ENCODE peak calls at places on chromosomes 11 and 22, in six cellular contexts. T is germinal center, D is choroid plexus epithelial cell, J is dorsolateral prefrontal cortex, S is RCC 7860, B is GM10248. X is an unnamed sample.

GRCh38 chr22:37278261-37278660 is 4.0 kb upstream of the CYTH4 start:
- DNase-seq in B (no peak), D (no peak), J (no peak), T (no peak), S (no peak), X (no peak)

GRCh38 chr11:26665946-26666345 is 55.9 kb downstream of the SLC5A12 start:
- DNase-seq in B (no peak), J (no peak), T (no peak), D (no peak), S (no peak), X (no peak)

GRCh38 chr11:68003846-68004550 is at the start of gene UNC93B1:
- DNase-seq in T (peak; percentile 69), J (peak; percentile 53), D (peak; percentile 75), B (peak; percentile 94), S (peak; percentile 73), X (peak; percentile 96)

GRCh38 chr11:118657238-118657637 is 22.2 kb downstream of the TREH start:
- DNase-seq in B (no peak), D (no peak), S (peak; percentile 9), T (no peak), J (no peak), X (no peak)

GRCh38 chr22:49352361-49353169 is 475.1 kb downstream of the BRD1 start:
- DNase-seq in B (no peak), S (no peak), D (no peak), T (no peak), J (no peak), X (no peak)

GRCh38 chr22:35330258-35330861 is 30.7 kb downstream of the TOM1 start:
- DNase-seq in J (no peak), D (peak; percentile 87), B (no peak), S (peak; percentile 16), T (peak; percentile 44), X (no peak)

GRCh38 chr11:22130462-22131053 is 62.3 kb upstream of the ANO5 start:
- DNase-seq in J (no peak), T (no peak), B (no peak), S (no peak), D (peak; percentile 3), X (peak; percentile 52)

GRCh38 chr11:12177739-12178338 is 67.4 kb downstream of the MICAL2 start:
- DNase-seq in B (no peak), S (no peak), J (no peak), T (no peak), D (no peak), X (no peak)

GRCh38 chr11:12862761-12863469 is 146.2 kb upstream of the RASSF10 start:
- DNase-seq in S (no peak), B (no peak), T (no peak), D (peak; percentile 81), J (no peak), X (no peak)

GRCh38 chr11:76392889-76393288 is 11.8 kb downstream of the GVQW3 start:
- DNase-seq in J (no peak), B (no peak), D (no peak), S (no peak), T (no peak), X (no peak)

GRCh38 chr11:36069576-36070214 is 125.8 kb downstream of the LDLRAD3 start:
- DNase-seq in S (no peak), J (no peak), T (no peak), B (no peak), D (peak; percentile 34), X (peak; percentile 51)

GRCh38 chr22:42891008-42891407 is 33.9 kb upstream of the ARFGAP3 start:
- DNase-seq in T (no peak), S (no peak), D (no peak), B (no peak), J (no peak), X (no peak)

GRCh38 chr11:1060885-1061616 is 13.6 kb upstream of the MUC2 start:
- DNase-seq in T (no peak), B (no peak), D (peak; percentile 19), S (peak; percentile 40), J (no peak), X (no peak)

GRCh38 chr11:69216609-69217008 is 60.9 kb downstream of the SMIM38 start:
- DNase-seq in J (no peak), T (no peak), S (no peak), D (no peak), B (no peak), X (no peak)

GRCh38 chr11:22338465-22338810 is 257 bp downstream of the SLC17A6 start:
- DNase-seq in S (no peak), T (no peak), D (no peak), J (no peak), B (no peak), X (no peak)

GRCh38 chr22:35984183-35984710 is 44.4 kb downstream of the RBFOX2 start:
- DNase-seq in J (no peak), S (no peak), B (no peak), T (no peak), D (no peak), X (no peak)

GRCh38 chr22:46581580-46582244 is 38.5 kb upstream of the GRAMD4 start:
- DNase-seq in J (no peak), S (no peak), B (no peak), T (no peak), D (no peak), X (no peak)

GRCh38 chr11:35145249-35145648 is 6.3 kb downstream of the CD44 start:
- DNase-seq in T (no peak), S (peak; percentile 86), D (peak; percentile 61), B (peak; percentile 69), J (no peak), X (peak; percentile 81)

GRCh38 chr22:41034741-41035140 is 57.7 kb upstream of the EP300 start:
- DNase-seq in J (no peak), T (no peak), D (no peak), S (no peak), B (no peak), X (no peak)

GRCh38 chr11:78419327-78419726 is 1.7 kb upstream of the GAB2 start:
- DNase-seq in J (no peak), T (no peak), S (peak; percentile 65), D (peak; percentile 97), B (no peak), X (no peak)

GRCh38 chr11:105367129-105367528 is 227.6 kb upstream of the CARD18 start:
- DNase-seq in S (no peak), J (no peak), B (no peak), T (no peak), D (no peak), X (no peak)

X was measured in MM.1S.